ENCODE peak calls at places on chromosomes 1 and 21, in eight cellular contexts. One of them, this sample, is unnamed.

GRCh38 chr1:167413328-167413727 is 105.0 kb downstream of the CD247 start:
- DNase-seq in suprapubic skin: no peak
- DNase-seq in CD8-positive, alpha-beta T cell: no peak
- DNase-seq in ascending aorta: no peak
- DNase-seq in adrenal gland: no peak
- DNase-seq in PC-9: no peak
- DNase-seq in brain microvascular endothelial cell: no peak
- DNase-seq in cardiac muscle cell: no peak
- DNase-seq in this sample: no peak

GRCh38 chr1:225973158-225973557 is 26.0 kb downstream of the SDE2 start:
- DNase-seq in suprapubic skin: no peak
- DNase-seq in CD8-positive, alpha-beta T cell: no peak
- DNase-seq in ascending aorta: no peak
- DNase-seq in adrenal gland: no peak
- DNase-seq in PC-9: peak; percentile 40
- DNase-seq in brain microvascular endothelial cell: no peak
- DNase-seq in cardiac muscle cell: no peak
- DNase-seq in this sample: no peak

GRCh38 chr1:44808063-44808937 is at the start of gene BTBD19:
- DNase-seq in suprapubic skin: peak; percentile 94
- DNase-seq in CD8-positive, alpha-beta T cell: no peak
- DNase-seq in ascending aorta: peak; percentile 10
- DNase-seq in adrenal gland: peak; percentile 87
- DNase-seq in PC-9: no peak
- DNase-seq in brain microvascular endothelial cell: peak; percentile 88
- DNase-seq in cardiac muscle cell: peak; percentile 97
- DNase-seq in this sample: no peak

GRCh38 chr1:101440484-101440883 is 203.7 kb downstream of the S1PR1 start:
- DNase-seq in suprapubic skin: no peak
- DNase-seq in CD8-positive, alpha-beta T cell: no peak
- DNase-seq in ascending aorta: no peak
- DNase-seq in adrenal gland: no peak
- DNase-seq in PC-9: peak; percentile 12
- DNase-seq in brain microvascular endothelial cell: no peak
- DNase-seq in cardiac muscle cell: no peak
- DNase-seq in this sample: no peak

GRCh38 chr1:30684881-30685795 is 38.2 kb downstream of the MATN1 start:
- DNase-seq in suprapubic skin: no peak
- DNase-seq in CD8-positive, alpha-beta T cell: no peak
- DNase-seq in ascending aorta: no peak
- DNase-seq in adrenal gland: peak; percentile 42
- DNase-seq in PC-9: peak; percentile 77
- DNase-seq in brain microvascular endothelial cell: no peak
- DNase-seq in cardiac muscle cell: no peak
- DNase-seq in this sample: peak; percentile 79

GRCh38 chr1:222382171-222382570 is 165.7 kb downstream of the HHIPL2 start:
- DNase-seq in suprapubic skin: no peak
- DNase-seq in CD8-positive, alpha-beta T cell: no peak
- DNase-seq in ascending aorta: no peak
- DNase-seq in adrenal gland: no peak
- DNase-seq in PC-9: no peak
- DNase-seq in brain microvascular endothelial cell: no peak
- DNase-seq in cardiac muscle cell: no peak
- DNase-seq in this sample: no peak

GRCh38 chr1:69475021-69475420 is 92.7 kb upstream of the LRRC7 start:
- DNase-seq in suprapubic skin: no peak
- DNase-seq in CD8-positive, alpha-beta T cell: no peak
- DNase-seq in ascending aorta: no peak
- DNase-seq in adrenal gland: no peak
- DNase-seq in PC-9: no peak
- DNase-seq in brain microvascular endothelial cell: no peak
- DNase-seq in cardiac muscle cell: no peak
- DNase-seq in this sample: no peak

GRCh38 chr1:27960762-27961645 is 1.2 kb downstream of the XKR8 start:
- DNase-seq in suprapubic skin: no peak
- DNase-seq in CD8-positive, alpha-beta T cell: no peak
- DNase-seq in ascending aorta: no peak
- DNase-seq in adrenal gland: peak; percentile 48
- DNase-seq in PC-9: no peak
- DNase-seq in brain microvascular endothelial cell: no peak
- DNase-seq in cardiac muscle cell: no peak
- DNase-seq in this sample: no peak

GRCh38 chr21:29105218-29105617 is 25.2 kb upstream of the MAP3K7CL start:
- DNase-seq in suprapubic skin: no peak
- DNase-seq in CD8-positive, alpha-beta T cell: no peak
- DNase-seq in ascending aorta: no peak
- DNase-seq in adrenal gland: no peak
- DNase-seq in PC-9: peak; percentile 54
- DNase-seq in brain microvascular endothelial cell: peak; percentile 64
- DNase-seq in cardiac muscle cell: peak; percentile 44
- DNase-seq in this sample: no peak

GRCh38 chr1:33007190-33008050 is 29.3 kb downstream of the AK2 start:
- DNase-seq in suprapubic skin: no peak
- DNase-seq in CD8-positive, alpha-beta T cell: no peak
- DNase-seq in ascending aorta: no peak
- DNase-seq in adrenal gland: peak; percentile 47
- DNase-seq in PC-9: peak; percentile 84
- DNase-seq in brain microvascular endothelial cell: peak; percentile 95
- DNase-seq in cardiac muscle cell: peak; percentile 92
- DNase-seq in this sample: peak; percentile 33

GRCh38 chr1:153774780-153775431 is at the start of gene SLC27A3:
- DNase-seq in suprapubic skin: peak; percentile 90
- DNase-seq in CD8-positive, alpha-beta T cell: no peak
- DNase-seq in ascending aorta: no peak
- DNase-seq in adrenal gland: peak; percentile 70
- DNase-seq in PC-9: no peak
- DNase-seq in brain microvascular endothelial cell: peak; percentile 6
- DNase-seq in cardiac muscle cell: peak; percentile 81
- DNase-seq in this sample: peak; percentile 69

GRCh38 chr1:54640863-54641836 is at the start of gene MROH7:
- DNase-seq in suprapubic skin: no peak
- DNase-seq in CD8-positive, alpha-beta T cell: no peak
- DNase-seq in ascending aorta: no peak
- DNase-seq in adrenal gland: no peak
- DNase-seq in PC-9: no peak
- DNase-seq in brain microvascular endothelial cell: no peak
- DNase-seq in cardiac muscle cell: no peak
- DNase-seq in this sample: no peak

GRCh38 chr21:15730484-15731242 is 881 bp downstream of the USP25 start:
- DNase-seq in suprapubic skin: no peak
- DNase-seq in CD8-positive, alpha-beta T cell: no peak
- DNase-seq in ascending aorta: no peak
- DNase-seq in adrenal gland: no peak
- DNase-seq in PC-9: no peak
- DNase-seq in brain microvascular endothelial cell: no peak
- DNase-seq in cardiac muscle cell: no peak
- DNase-seq in this sample: peak; percentile 16

GRCh38 chr1:55775007-55775406 is 559.8 kb upstream of the USP24 start:
- DNase-seq in suprapubic skin: no peak
- DNase-seq in CD8-positive, alpha-beta T cell: no peak
- DNase-seq in ascending aorta: no peak
- DNase-seq in adrenal gland: no peak
- DNase-seq in PC-9: no peak
- DNase-seq in brain microvascular endothelial cell: no peak
- DNase-seq in cardiac muscle cell: no peak
- DNase-seq in this sample: no peak

GRCh38 chr21:35359076-35359475 is 310.0 kb upstream of the RUNX1 start:
- DNase-seq in suprapubic skin: no peak
- DNase-seq in CD8-positive, alpha-beta T cell: no peak
- DNase-seq in ascending aorta: no peak
- DNase-seq in adrenal gland: no peak
- DNase-seq in PC-9: no peak
- DNase-seq in brain microvascular endothelial cell: no peak
- DNase-seq in cardiac muscle cell: peak; percentile 46
- DNase-seq in this sample: no peak

GRCh38 chr1:93670141-93670540 is 11.5 kb downstream of the BCAR3 start:
- DNase-seq in suprapubic skin: no peak
- DNase-seq in CD8-positive, alpha-beta T cell: no peak
- DNase-seq in ascending aorta: no peak
- DNase-seq in adrenal gland: peak; percentile 66
- DNase-seq in PC-9: peak; percentile 71
- DNase-seq in brain microvascular endothelial cell: peak; percentile 77
- DNase-seq in cardiac muscle cell: peak; percentile 90
- DNase-seq in this sample: peak; percentile 89

GRCh38 chr1:114063544-114063943 is 84.3 kb downstream of the OLFML3 start:
- DNase-seq in suprapubic skin: no peak
- DNase-seq in CD8-positive, alpha-beta T cell: no peak
- DNase-seq in ascending aorta: no peak
- DNase-seq in adrenal gland: no peak
- DNase-seq in PC-9: no peak
- DNase-seq in brain microvascular endothelial cell: no peak
- DNase-seq in cardiac muscle cell: no peak
- DNase-seq in this sample: no peak

GRCh38 chr1:6330410-6330827 is 63.1 kb downstream of the ACOT7 start:
- DNase-seq in suprapubic skin: no peak
- DNase-seq in CD8-positive, alpha-beta T cell: no peak
- DNase-seq in ascending aorta: no peak
- DNase-seq in adrenal gland: no peak
- DNase-seq in PC-9: no peak
- DNase-seq in brain microvascular endothelial cell: no peak
- DNase-seq in cardiac muscle cell: peak; percentile 80
- DNase-seq in this sample: no peak

GRCh38 chr1:207004931-207005830 is 27.4 kb downstream of the C1orf116 start:
- DNase-seq in suprapubic skin: no peak
- DNase-seq in CD8-positive, alpha-beta T cell: no peak
- DNase-seq in ascending aorta: no peak
- DNase-seq in adrenal gland: peak; percentile 59
- DNase-seq in PC-9: peak; percentile 59
- DNase-seq in brain microvascular endothelial cell: peak; percentile 69
- DNase-seq in cardiac muscle cell: peak; percentile 79
- DNase-seq in this sample: no peak

GRCh38 chr21:27425574-27425973 is 458.7 kb upstream of the ADAMTS5 start:
- DNase-seq in suprapubic skin: no peak
- DNase-seq in CD8-positive, alpha-beta T cell: no peak
- DNase-seq in ascending aorta: no peak
- DNase-seq in adrenal gland: no peak
- DNase-seq in PC-9: no peak
- DNase-seq in brain microvascular endothelial cell: no peak
- DNase-seq in cardiac muscle cell: peak; percentile 49
- DNase-seq in this sample: no peak

GRCh38 chr1:59133997-59134396 is 162.9 kb upstream of the FGGY start:
- DNase-seq in suprapubic skin: no peak
- DNase-seq in CD8-positive, alpha-beta T cell: no peak
- DNase-seq in ascending aorta: no peak
- DNase-seq in adrenal gland: no peak
- DNase-seq in PC-9: no peak
- DNase-seq in brain microvascular endothelial cell: no peak
- DNase-seq in cardiac muscle cell: no peak
- DNase-seq in this sample: no peak

GRCh38 chr1:207603777-207604176 is 41.2 kb upstream of the CR1L start:
- DNase-seq in suprapubic skin: no peak
- DNase-seq in CD8-positive, alpha-beta T cell: no peak
- DNase-seq in ascending aorta: no peak
- DNase-seq in adrenal gland: no peak
- DNase-seq in PC-9: no peak
- DNase-seq in brain microvascular endothelial cell: no peak
- DNase-seq in cardiac muscle cell: no peak
- DNase-seq in this sample: no peak

GRCh38 chr1:26417111-26417510 is 6.5 kb downstream of the LIN28A start:
- DNase-seq in suprapubic skin: peak; percentile 87
- DNase-seq in CD8-positive, alpha-beta T cell: peak; percentile 78
- DNase-seq in ascending aorta: no peak
- DNase-seq in adrenal gland: peak; percentile 69
- DNase-seq in PC-9: peak; percentile 93
- DNase-seq in brain microvascular endothelial cell: peak; percentile 63
- DNase-seq in cardiac muscle cell: peak; percentile 78
- DNase-seq in this sample: peak; percentile 57
- TF ChIP-seq CTCF in suprapubic skin: peak; percentile 54
- TF ChIP-seq CTCF in CD8-positive, alpha-beta T cell: peak; percentile 79
- TF ChIP-seq CTCF in ascending aorta: peak; percentile 65
- TF ChIP-seq CTCF in adrenal gland: peak; percentile 78
- TF ChIP-seq CTCF in PC-9: peak; percentile 79
- TF ChIP-seq CTCF in brain microvascular endothelial cell: peak; percentile 94
- TF ChIP-seq CTCF in cardiac muscle cell: peak; percentile 92
- TF ChIP-seq CTCF in this sample: peak; percentile 46

GRCh38 chr1:170395149-170395548 is 136.8 kb upstream of the GORAB start:
- DNase-seq in suprapubic skin: no peak
- DNase-seq in CD8-positive, alpha-beta T cell: no peak
- DNase-seq in ascending aorta: no peak
- DNase-seq in adrenal gland: no peak
- DNase-seq in PC-9: no peak
- DNase-seq in brain microvascular endothelial cell: no peak
- DNase-seq in cardiac muscle cell: no peak
- DNase-seq in this sample: no peak
- H3K4me3 ChIP-seq in suprapubic skin: no peak overlapping the region
- H3K4me3 ChIP-seq in CD8-positive, alpha-beta T cell: no peak overlapping the region
- H3K4me3 ChIP-seq in ascending aorta: no peak overlapping the region
- H3K4me3 ChIP-seq in adrenal gland: no peak overlapping the region
- H3K4me3 ChIP-seq in PC-9: no peak overlapping the region
- H3K4me3 ChIP-seq in brain microvascular endothelial cell: no peak overlapping the region
- H3K4me3 ChIP-seq in cardiac muscle cell: no peak overlapping the region
- H3K4me3 ChIP-seq in this sample: no peak overlapping the region

GRCh38 chr1:109918671-109919070 is 8.0 kb downstream of the CSF1 start:
- DNase-seq in suprapubic skin: no peak
- DNase-seq in CD8-positive, alpha-beta T cell: no peak
- DNase-seq in ascending aorta: no peak
- DNase-seq in adrenal gland: no peak
- DNase-seq in PC-9: no peak
- DNase-seq in brain microvascular endothelial cell: no peak
- DNase-seq in cardiac muscle cell: no peak
- DNase-seq in this sample: no peak
- H3K36me3 ChIP-seq in suprapubic skin: peaks cover 76% of the 10 kb centered on the region
- H3K36me3 ChIP-seq in CD8-positive, alpha-beta T cell: no peaks in the 10 kb centered on the region
- H3K36me3 ChIP-seq in ascending aorta: peaks cover 72% of the 10 kb centered on the region
- H3K36me3 ChIP-seq in adrenal gland: no peaks in the 10 kb centered on the region
- H3K36me3 ChIP-seq in PC-9: peaks cover 92% of the 10 kb centered on the region
- H3K36me3 ChIP-seq in brain microvascular endothelial cell: peaks cover 36% of the 10 kb centered on the region
- H3K36me3 ChIP-seq in cardiac muscle cell: peaks cover 5% of the 10 kb centered on the region
- H3K36me3 ChIP-seq in this sample: peaks cover 7% of the 10 kb centered on the region

DNA sequence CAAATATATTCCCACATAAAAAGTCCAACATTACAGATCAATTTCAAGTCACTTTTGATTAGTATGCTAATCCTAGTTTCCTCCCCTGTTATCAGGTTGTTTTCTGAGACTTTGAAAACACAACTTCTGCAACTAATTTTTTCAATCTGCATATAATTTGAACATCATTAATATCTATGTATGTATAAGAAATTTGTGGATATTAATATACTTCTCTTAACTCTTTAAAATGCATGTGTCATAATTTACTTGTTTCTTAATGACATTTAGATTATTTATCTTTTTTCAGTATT is 48.6 kb downstream of the EXO1 start:
- DNase-seq in suprapubic skin: no peak
- DNase-seq in CD8-positive, alpha-beta T cell: no peak
- DNase-seq in ascending aorta: no peak
- DNase-seq in adrenal gland: no peak
- DNase-seq in PC-9: no peak
- DNase-seq in brain microvascular endothelial cell: no peak
- DNase-seq in cardiac muscle cell: no peak
- DNase-seq in this sample: no peak
- TF ChIP-seq CTCF in suprapubic skin: no peak
- TF ChIP-seq CTCF in CD8-positive, alpha-beta T cell: peak; percentile 8
- TF ChIP-seq CTCF in ascending aorta: no peak
- TF ChIP-seq CTCF in adrenal gland: peak; percentile 28
- TF ChIP-seq CTCF in PC-9: peak; percentile 12
- TF ChIP-seq CTCF in brain microvascular endothelial cell: no peak
- TF ChIP-seq CTCF in cardiac muscle cell: no peak
- TF ChIP-seq CTCF in this sample: no peak